ENCODE peak calls at places on chromosomes 11 and 22, in four cellular contexts. One of them, this sample, is unnamed.

GRCh38 chr11:40290031-40290650 is 1169.3 kb downstream of the LRRC4C start:
- DNase-seq in A549: no peak
- DNase-seq in K562: no peak
- DNase-seq in IMR-90: peak
- DNase-seq in this sample: no peak

GRCh38 chr11:64850979-64851567 is 6.6 kb upstream of the CDC42BPG start:
- DNase-seq in A549: no peak
- DNase-seq in K562: peak
- DNase-seq in IMR-90: no peak
- DNase-seq in this sample: no peak

GRCh38 chr11:26827567-26828037 is 105.7 kb upstream of the SLC5A12 start:
- DNase-seq in A549: no peak
- DNase-seq in IMR-90: peak
- DNase-seq in K562: no peak
- DNase-seq in this sample: no peak

GRCh38 chr11:68868221-68868620 is 26.5 kb upstream of the CPT1A start:
- DNase-seq in IMR-90: no peak
- DNase-seq in A549: no peak
- DNase-seq in K562: no peak
- DNase-seq in this sample: no peak

GRCh38 chr11:118924591-118925585 is 838 bp downstream of the BCL9L start:
- DNase-seq in IMR-90: peak
- DNase-seq in K562: peak
- DNase-seq in A549: no peak
- DNase-seq in this sample: no peak

GRCh38 chr11:63569570-63569969 is 6.4 kb upstream of the PLAAT2 start:
- DNase-seq in K562: no peak
- DNase-seq in IMR-90: no peak
- DNase-seq in A549: no peak
- DNase-seq in this sample: no peak

GRCh38 chr11:35305670-35306382 is 113.5 kb downstream of the SLC1A2 start:
- DNase-seq in IMR-90: peak
- DNase-seq in A549: peak
- DNase-seq in K562: peak
- DNase-seq in this sample: peak

GRCh38 chr22:26753125-26753862 is 95.9 kb downstream of the MIAT start:
- DNase-seq in A549: no peak
- DNase-seq in K562: no peak
- DNase-seq in IMR-90: no peak
- DNase-seq in this sample: no peak

GRCh38 chr11:30586251-30587144 is at the start of gene MPPED2:
- DNase-seq in A549: peak
- DNase-seq in K562: peak
- DNase-seq in IMR-90: no peak
- DNase-seq in this sample: no peak

GRCh38 chr22:33835196-33835788 is 85.0 kb downstream of the LARGE1 start:
- DNase-seq in K562: no peak
- DNase-seq in A549: no peak
- DNase-seq in IMR-90: no peak
- DNase-seq in this sample: no peak

GRCh38 chr11:26572770-26573402 is 823 bp upstream of the MUC15 start:
- DNase-seq in IMR-90: no peak
- DNase-seq in A549: no peak
- DNase-seq in K562: no peak
- DNase-seq in this sample: no peak

GRCh38 chr22:48884292-48884691 is 943.4 kb downstream of the BRD1 start:
- DNase-seq in IMR-90: no peak
- DNase-seq in K562: no peak
- DNase-seq in A549: no peak
- DNase-seq in this sample: no peak

GRCh38 chr11:11691296-11692141 is 69.7 kb upstream of the GALNT18 start:
- DNase-seq in K562: no peak
- DNase-seq in A549: no peak
- DNase-seq in IMR-90: no peak
- DNase-seq in this sample: no peak

GRCh38 chr11:10305964-10306918 is 1.4 kb downstream of the ADM start:
- DNase-seq in A549: peak
- DNase-seq in K562: no peak
- DNase-seq in IMR-90: peak
- DNase-seq in this sample: no peak

GRCh38 chr11:116990811-116991210 is 107.4 kb downstream of the SIK3 start:
- DNase-seq in IMR-90: no peak
- DNase-seq in A549: no peak
- DNase-seq in K562: no peak
- DNase-seq in this sample: no peak

GRCh38 chr11:61912991-61913698 is 4.2 kb downstream of the RAB3IL1 start:
- DNase-seq in K562: no peak
- DNase-seq in IMR-90: no peak
- DNase-seq in A549: no peak
- DNase-seq in this sample: no peak

GRCh38 chr11:57482782-57483569 is 22.6 kb downstream of the RTN4RL2 start:
- DNase-seq in A549: peak
- DNase-seq in K562: no peak
- DNase-seq in IMR-90: peak
- DNase-seq in this sample: no peak

GRCh38 chr11:125441648-125442410 is 54.2 kb downstream of the FEZ1 start:
- DNase-seq in IMR-90: no peak
- DNase-seq in K562: peak
- DNase-seq in A549: no peak
- DNase-seq in this sample: no peak

GRCh38 chr22:44402196-44403111 is 89.7 kb upstream of the SHISAL1 start:
- DNase-seq in IMR-90: no peak
- DNase-seq in A549: no peak
- DNase-seq in K562: no peak
- DNase-seq in this sample: no peak

GRCh38 chr22:42313804-42314581 is 43.5 kb upstream of the TCF20 start:
- DNase-seq in A549: peak
- DNase-seq in IMR-90: peak
- DNase-seq in K562: peak
- DNase-seq in this sample: peak

GRCh38 chr11:62974848-62975522 is 9.8 kb downstream of the SLC22A6 start:
- DNase-seq in A549: peak
- DNase-seq in IMR-90: no peak
- DNase-seq in K562: peak
- DNase-seq in this sample: peak

GRCh38 chr11:614583-615452 is 932 bp downstream of the IRF7 start:
- DNase-seq in K562: no peak
- DNase-seq in A549: no peak
- DNase-seq in IMR-90: no peak
- DNase-seq in this sample: no peak

GRCh38 chr22:28268845-28269244 is 349.8 kb upstream of the PITPNB start:
- DNase-seq in IMR-90: no peak
- DNase-seq in A549: no peak
- DNase-seq in K562: no peak
- DNase-seq in this sample: no peak

GRCh38 chr22:28269277-28269676 is 350.2 kb upstream of the PITPNB start:
- DNase-seq in K562: no peak
- DNase-seq in IMR-90: no peak
- DNase-seq in A549: no peak
- DNase-seq in this sample: no peak

DNA sequence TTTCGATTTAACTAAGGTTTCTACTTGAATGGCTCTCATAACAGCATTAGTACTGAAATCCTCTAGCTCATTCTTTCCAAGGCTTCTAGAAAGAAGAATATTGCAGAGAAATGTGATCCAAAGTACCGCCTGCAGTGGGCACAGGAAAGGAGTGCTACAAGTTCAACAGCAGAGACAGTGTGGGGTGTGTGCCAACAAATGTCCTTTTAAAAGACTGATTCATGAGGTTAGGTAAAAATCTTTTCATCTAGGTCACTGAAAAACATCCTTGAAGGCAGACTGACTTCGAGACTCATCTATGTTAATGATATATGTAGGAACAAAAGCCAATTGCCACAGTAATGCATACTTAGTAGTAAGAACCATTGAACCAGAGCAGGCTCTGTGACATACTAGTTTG is 349.1 kb upstream of the PITPNB start:
- DNase-seq in K562: no peak
- DNase-seq in IMR-90: no peak
- DNase-seq in A549: no peak
- DNase-seq in this sample: no peak
- TF ChIP-seq MAZ in K562: no peak
- TF ChIP-seq MAZ in IMR-90: no peak
- TF ChIP-seq MAZ in A549: no peak
- TF ChIP-seq MAZ in this sample: no peak

DNA sequence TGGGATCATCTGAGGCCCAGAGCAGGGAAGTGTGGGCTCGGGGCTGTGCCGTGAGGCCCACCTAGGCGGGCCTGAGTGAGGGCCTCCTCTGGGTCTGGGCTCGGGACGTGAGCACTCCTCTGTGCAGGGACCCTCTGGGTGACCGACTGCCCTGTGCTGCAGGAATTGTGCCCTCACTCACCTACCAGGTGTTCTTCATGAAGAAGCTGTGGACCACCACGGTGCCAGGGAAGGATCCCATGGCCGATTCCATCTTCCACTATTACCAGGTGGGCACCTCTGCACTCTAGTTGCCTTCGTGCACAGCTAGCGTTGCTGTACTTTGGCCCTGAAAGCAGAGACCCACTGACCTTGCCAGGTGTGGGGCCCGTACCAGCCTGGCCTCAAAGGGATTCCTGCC is 80.5 kb downstream of the MYO7A start:
- DNase-seq in IMR-90: no peak
- DNase-seq in K562: no peak
- DNase-seq in A549: no peak
- DNase-seq in this sample: no peak
- TF ChIP-seq MAZ in IMR-90: no peak
- TF ChIP-seq MAZ in K562: no peak
- TF ChIP-seq MAZ in A549: no peak
- TF ChIP-seq MAZ in this sample: no peak

GRCh38 chr11:107898270-107898669 is 30.0 kb upstream of the RAB39A start:
- DNase-seq in IMR-90: peak
- DNase-seq in A549: peak
- DNase-seq in K562: peak
- DNase-seq in this sample: peak
- TF ChIP-seq MAZ in IMR-90: no peak
- TF ChIP-seq MAZ in A549: no peak
- TF ChIP-seq MAZ in K562: no peak
- TF ChIP-seq MAZ in this sample: no peak

GRCh38 chr11:119935341-119935925 is 202.5 kb downstream of the TRIM29 start:
- DNase-seq in IMR-90: no peak
- DNase-seq in A549: no peak
- DNase-seq in K562: no peak
- DNase-seq in this sample: no peak
- TF ChIP-seq MAZ in IMR-90: no peak
- TF ChIP-seq MAZ in A549: no peak
- TF ChIP-seq MAZ in K562: no peak
- TF ChIP-seq MAZ in this sample: no peak

GRCh38 chr11:14809466-14809865 is 82.6 kb downstream of the CYP2R1 start:
- DNase-seq in K562: peak
- DNase-seq in A549: no peak
- DNase-seq in IMR-90: peak
- DNase-seq in this sample: no peak
- TF ChIP-seq MAZ in K562: no peak
- TF ChIP-seq MAZ in A549: no peak
- TF ChIP-seq MAZ in IMR-90: no peak
- TF ChIP-seq MAZ in this sample: no peak

DNA sequence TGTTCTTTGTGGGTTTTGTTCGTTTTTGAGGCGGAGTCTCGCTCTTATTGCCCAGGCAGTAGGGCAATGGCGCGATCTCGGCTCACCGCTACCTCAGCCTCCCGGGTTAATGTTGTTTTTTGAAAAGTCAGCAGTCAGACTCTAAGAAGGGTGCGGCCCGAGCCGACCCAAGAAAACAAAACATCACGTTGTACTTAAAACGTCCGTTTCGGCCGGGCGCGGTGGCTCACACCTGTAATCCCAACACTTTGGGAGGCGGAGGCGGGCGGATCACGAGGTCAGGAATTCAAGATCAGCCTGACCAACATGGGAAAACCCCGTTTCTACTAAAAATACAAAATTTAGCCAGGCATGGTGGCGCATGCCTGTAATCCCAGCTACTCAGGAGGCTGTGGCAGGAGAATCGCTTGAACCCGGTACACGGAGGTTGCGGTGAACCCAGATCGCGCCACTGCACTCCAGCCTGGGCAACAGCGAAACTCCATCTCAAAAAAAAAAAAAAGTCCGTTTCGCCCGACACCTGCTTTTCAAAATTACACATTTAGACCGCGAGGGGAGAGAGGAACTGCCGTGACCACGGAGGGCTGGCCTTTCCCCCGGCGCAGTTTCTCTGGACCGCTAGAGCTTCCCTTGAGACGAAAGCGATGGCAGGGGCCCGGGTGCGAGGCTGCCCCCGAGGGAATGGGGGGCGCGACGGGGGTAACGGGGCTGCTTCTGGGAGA is 636 bp downstream of the CD59 start:
- DNase-seq in IMR-90: no peak
- DNase-seq in A549: no peak
- DNase-seq in K562: peak
- DNase-seq in this sample: peak
- TF ChIP-seq MAZ in IMR-90: no peak
- TF ChIP-seq MAZ in A549: no peak
- TF ChIP-seq MAZ in K562: no peak
- TF ChIP-seq MAZ in this sample: no peak

This sample was measured in HepG2.